ENCODE peak calls at places on chromosomes 11 and 22, in six cellular contexts. One of them, this sample, is unnamed. For H3K36me3, the result is how much of the 10 kb centered on the place peaks cover.

GRCh38 chr11:14308114-14308896 is 50.7 kb downstream of the RRAS2 start:
- DNase-seq in MM.1S: peak
- DNase-seq in neural progenitor cell: peak
- DNase-seq in OCI-LY7: peak
- DNase-seq in SK-N-SH: peak
- DNase-seq in HCT116: peak
- DNase-seq in this sample: peak

GRCh38 chr11:10041803-10042202 is 252.2 kb downstream of the SBF2 start:
- DNase-seq in MM.1S: no peak
- DNase-seq in neural progenitor cell: no peak
- DNase-seq in OCI-LY7: no peak
- DNase-seq in SK-N-SH: no peak
- DNase-seq in HCT116: no peak
- DNase-seq in this sample: no peak

GRCh38 chr11:64086263-64086938 is 50.7 kb downstream of the FLRT1 start:
- DNase-seq in MM.1S: no peak
- DNase-seq in neural progenitor cell: no peak
- DNase-seq in OCI-LY7: no peak
- DNase-seq in SK-N-SH: no peak
- DNase-seq in HCT116: no peak
- DNase-seq in this sample: peak

GRCh38 chr11:78193806-78194205 is 5.1 kb downstream of the USP35 start:
- DNase-seq in MM.1S: no peak
- DNase-seq in neural progenitor cell: no peak
- DNase-seq in OCI-LY7: no peak
- DNase-seq in SK-N-SH: no peak
- DNase-seq in HCT116: no peak
- DNase-seq in this sample: no peak

GRCh38 chr11:74138572-74138971 is 32.2 kb downstream of the C2CD3 start:
- DNase-seq in MM.1S: no peak
- DNase-seq in neural progenitor cell: no peak
- DNase-seq in OCI-LY7: no peak
- DNase-seq in SK-N-SH: no peak
- DNase-seq in HCT116: peak
- DNase-seq in this sample: peak

GRCh38 chr11:57543601-57544000 is 6.2 kb downstream of the SMTNL1 start:
- DNase-seq in MM.1S: no peak
- DNase-seq in neural progenitor cell: no peak
- DNase-seq in OCI-LY7: no peak
- DNase-seq in SK-N-SH: no peak
- DNase-seq in HCT116: no peak
- DNase-seq in this sample: no peak

GRCh38 chr11:20025331-20025840 is 134.9 kb downstream of the DBX1 start:
- DNase-seq in MM.1S: no peak
- DNase-seq in neural progenitor cell: peak
- DNase-seq in OCI-LY7: no peak
- DNase-seq in SK-N-SH: no peak
- DNase-seq in HCT116: no peak
- DNase-seq in this sample: no peak

GRCh38 chr11:131633978-131634377 is 263.6 kb downstream of the NTM start:
- DNase-seq in MM.1S: no peak
- DNase-seq in neural progenitor cell: no peak
- DNase-seq in OCI-LY7: no peak
- DNase-seq in SK-N-SH: no peak
- DNase-seq in HCT116: no peak
- DNase-seq in this sample: no peak

GRCh38 chr11:75028321-75029097 is 39.8 kb downstream of the NEU3 start:
- DNase-seq in MM.1S: no peak
- DNase-seq in neural progenitor cell: no peak
- DNase-seq in OCI-LY7: no peak
- DNase-seq in SK-N-SH: no peak
- DNase-seq in HCT116: no peak
- DNase-seq in this sample: no peak

GRCh38 chr11:46389450-46390330 is 1.9 kb downstream of the CHRM4 start:
- DNase-seq in MM.1S: peak
- DNase-seq in neural progenitor cell: peak
- DNase-seq in OCI-LY7: peak
- DNase-seq in SK-N-SH: peak
- DNase-seq in HCT116: peak
- DNase-seq in this sample: peak

GRCh38 chr22:19119949-19120348 is 2.3 kb downstream of the DGCR2 start:
- DNase-seq in MM.1S: no peak
- DNase-seq in neural progenitor cell: no peak
- DNase-seq in OCI-LY7: no peak
- DNase-seq in SK-N-SH: no peak
- DNase-seq in HCT116: no peak
- DNase-seq in this sample: no peak

GRCh38 chr11:16769386-16769785 is 30.9 kb downstream of the C11orf58 start:
- DNase-seq in MM.1S: no peak
- DNase-seq in neural progenitor cell: no peak
- DNase-seq in OCI-LY7: no peak
- DNase-seq in SK-N-SH: peak
- DNase-seq in HCT116: no peak
- DNase-seq in this sample: no peak

GRCh38 chr11:57459112-57460016 is 964 bp upstream of the RTN4RL2 start:
- DNase-seq in MM.1S: no peak
- DNase-seq in neural progenitor cell: peak
- DNase-seq in OCI-LY7: peak
- DNase-seq in SK-N-SH: peak
- DNase-seq in HCT116: no peak
- DNase-seq in this sample: peak

GRCh38 chr22:17835256-17835655 is 61.0 kb upstream of the BID start:
- DNase-seq in MM.1S: no peak
- DNase-seq in neural progenitor cell: no peak
- DNase-seq in OCI-LY7: no peak
- DNase-seq in SK-N-SH: no peak
- DNase-seq in HCT116: no peak
- DNase-seq in this sample: no peak

GRCh38 chr11:65459552-65459951 is 37.0 kb downstream of the NEAT1 start:
- DNase-seq in MM.1S: no peak
- DNase-seq in neural progenitor cell: peak
- DNase-seq in OCI-LY7: no peak
- DNase-seq in SK-N-SH: no peak
- DNase-seq in HCT116: no peak
- DNase-seq in this sample: no peak

GRCh38 chr11:61472282-61472681 is 36.3 kb upstream of the LRRC10B start:
- DNase-seq in MM.1S: no peak
- DNase-seq in neural progenitor cell: no peak
- DNase-seq in OCI-LY7: no peak
- DNase-seq in SK-N-SH: no peak
- DNase-seq in HCT116: no peak
- DNase-seq in this sample: no peak

GRCh38 chr11:73053964-73054363 is 88.2 kb downstream of the FCHSD2 start:
- DNase-seq in MM.1S: no peak
- DNase-seq in neural progenitor cell: no peak
- DNase-seq in OCI-LY7: no peak
- DNase-seq in SK-N-SH: peak
- DNase-seq in HCT116: no peak
- DNase-seq in this sample: no peak

GRCh38 chr22:49150801-49151221 is 676.9 kb downstream of the BRD1 start:
- DNase-seq in MM.1S: no peak
- DNase-seq in neural progenitor cell: no peak
- DNase-seq in OCI-LY7: no peak
- DNase-seq in SK-N-SH: peak
- DNase-seq in HCT116: no peak
- DNase-seq in this sample: no peak

GRCh38 chr22:32969502-32969901 is 88.7 kb downstream of the SYN3 start:
- DNase-seq in MM.1S: no peak
- DNase-seq in neural progenitor cell: no peak
- DNase-seq in OCI-LY7: no peak
- DNase-seq in SK-N-SH: no peak
- DNase-seq in HCT116: no peak
- DNase-seq in this sample: no peak

GRCh38 chr11:2518112-2518982 is 73.5 kb downstream of the KCNQ1 start:
- DNase-seq in MM.1S: no peak
- DNase-seq in neural progenitor cell: peak
- DNase-seq in OCI-LY7: no peak
- DNase-seq in SK-N-SH: peak
- DNase-seq in HCT116: no peak
- DNase-seq in this sample: no peak

GRCh38 chr11:125892071-125892470 is 4.6 kb downstream of the HYLS1 start:
- DNase-seq in MM.1S: no peak
- DNase-seq in neural progenitor cell: no peak
- DNase-seq in OCI-LY7: no peak
- DNase-seq in SK-N-SH: no peak
- DNase-seq in HCT116: no peak
- DNase-seq in this sample: no peak

GRCh38 chr11:79439893-79440450 is 858 bp downstream of the TENM4 start:
- DNase-seq in MM.1S: no peak
- DNase-seq in neural progenitor cell: peak
- DNase-seq in OCI-LY7: no peak
- DNase-seq in SK-N-SH: peak
- DNase-seq in HCT116: no peak
- DNase-seq in this sample: peak

GRCh38 chr22:17774928-17775675 is 833 bp upstream of the BID start:
- DNase-seq in MM.1S: no peak
- DNase-seq in neural progenitor cell: peak
- DNase-seq in OCI-LY7: no peak
- DNase-seq in SK-N-SH: no peak
- DNase-seq in HCT116: no peak
- DNase-seq in this sample: no peak

GRCh38 chr11:130915556-130916237 is 582 bp downstream of the SNX19 start:
- DNase-seq in MM.1S: no peak
- DNase-seq in neural progenitor cell: no peak
- DNase-seq in OCI-LY7: peak
- DNase-seq in SK-N-SH: peak
- DNase-seq in HCT116: no peak
- DNase-seq in this sample: no peak

GRCh38 chr11:78080818-78081495 is 1.3 kb upstream of the NDUFC2 start:
- DNase-seq in MM.1S: no peak
- DNase-seq in neural progenitor cell: no peak
- DNase-seq in OCI-LY7: no peak
- DNase-seq in SK-N-SH: no peak
- DNase-seq in HCT116: no peak
- DNase-seq in this sample: no peak

GRCh38 chr11:18012314-18012905 is 437 bp downstream of the SERGEF start:
- DNase-seq in MM.1S: no peak
- DNase-seq in neural progenitor cell: no peak
- DNase-seq in OCI-LY7: peak
- DNase-seq in SK-N-SH: peak
- DNase-seq in HCT116: no peak
- DNase-seq in this sample: peak

GRCh38 chr11:119780264-119780953 is 51.4 kb upstream of the NECTIN1 start:
- DNase-seq in MM.1S: no peak
- DNase-seq in neural progenitor cell: no peak
- DNase-seq in OCI-LY7: no peak
- DNase-seq in SK-N-SH: no peak
- DNase-seq in HCT116: no peak
- DNase-seq in this sample: no peak

GRCh38 chr22:44862981-44863860 is 110.8 kb downstream of the ARHGAP8 start:
- DNase-seq in MM.1S: no peak
- DNase-seq in neural progenitor cell: peak
- DNase-seq in OCI-LY7: no peak
- DNase-seq in SK-N-SH: no peak
- DNase-seq in HCT116: peak
- DNase-seq in this sample: no peak

GRCh38 chr22:48897638-48897954 is 930.1 kb downstream of the BRD1 start:
- DNase-seq in MM.1S: no peak
- DNase-seq in neural progenitor cell: no peak
- DNase-seq in OCI-LY7: no peak
- DNase-seq in SK-N-SH: no peak
- DNase-seq in HCT116: no peak
- DNase-seq in this sample: no peak

GRCh38 chr11:134407321-134407828 is 4.7 kb downstream of the B3GAT1 start:
- DNase-seq in MM.1S: no peak
- DNase-seq in neural progenitor cell: no peak
- DNase-seq in OCI-LY7: no peak
- DNase-seq in SK-N-SH: no peak
- DNase-seq in HCT116: no peak
- DNase-seq in this sample: no peak

GRCh38 chr22:46846154-46846831 is 83.8 kb downstream of the TBC1D22A start:
- DNase-seq in MM.1S: no peak
- DNase-seq in neural progenitor cell: no peak
- DNase-seq in OCI-LY7: no peak
- DNase-seq in SK-N-SH: no peak
- DNase-seq in HCT116: no peak
- DNase-seq in this sample: no peak

GRCh38 chr11:117997436-117998200 is 11.4 kb downstream of the IL10RA start:
- DNase-seq in MM.1S: no peak
- DNase-seq in neural progenitor cell: no peak
- DNase-seq in OCI-LY7: no peak
- DNase-seq in SK-N-SH: no peak
- DNase-seq in HCT116: no peak
- DNase-seq in this sample: no peak

GRCh38 chr11:61923166-61924015 is 6.0 kb upstream of the RAB3IL1 start:
- DNase-seq in MM.1S: peak
- DNase-seq in neural progenitor cell: peak
- DNase-seq in OCI-LY7: no peak
- DNase-seq in SK-N-SH: peak
- DNase-seq in HCT116: no peak
- DNase-seq in this sample: peak

GRCh38 chr11:33899383-33900037 is 7.6 kb upstream of the LMO2 start:
- DNase-seq in MM.1S: no peak
- DNase-seq in neural progenitor cell: peak
- DNase-seq in OCI-LY7: no peak
- DNase-seq in SK-N-SH: peak
- DNase-seq in HCT116: peak
- DNase-seq in this sample: peak

GRCh38 chr22:40922484-40923303 is 28.5 kb upstream of the RBX1 start:
- DNase-seq in MM.1S: peak
- DNase-seq in neural progenitor cell: peak
- DNase-seq in OCI-LY7: peak
- DNase-seq in SK-N-SH: peak
- DNase-seq in HCT116: peak
- DNase-seq in this sample: peak

GRCh38 chr22:31153357-31153756 is 6.6 kb upstream of the RNF185 start:
- DNase-seq in MM.1S: no peak
- DNase-seq in neural progenitor cell: no peak
- DNase-seq in OCI-LY7: no peak
- DNase-seq in SK-N-SH: no peak
- DNase-seq in HCT116: no peak
- DNase-seq in this sample: no peak
- TF ChIP-seq EZH2phosphoT487 in MM.1S: no peak
- TF ChIP-seq EZH2phosphoT487 in neural progenitor cell: no peak
- TF ChIP-seq EZH2phosphoT487 in OCI-LY7: no peak
- TF ChIP-seq EZH2phosphoT487 in SK-N-SH: no peak
- TF ChIP-seq EZH2phosphoT487 in HCT116: no peak
- TF ChIP-seq EZH2phosphoT487 in this sample: no peak

GRCh38 chr22:29510542-29510941 is 30.5 kb downstream of the NEFH start:
- DNase-seq in MM.1S: no peak
- DNase-seq in neural progenitor cell: no peak
- DNase-seq in OCI-LY7: peak
- DNase-seq in SK-N-SH: no peak
- DNase-seq in HCT116: no peak
- DNase-seq in this sample: no peak
- H3K36me3 ChIP-seq in MM.1S: under half
- H3K36me3 ChIP-seq in neural progenitor cell: under half
- H3K36me3 ChIP-seq in OCI-LY7: half or more
- H3K36me3 ChIP-seq in SK-N-SH: under half
- H3K36me3 ChIP-seq in HCT116: half or more
- H3K36me3 ChIP-seq in this sample: under half

GRCh38 chr11:115462757-115463156 is 41.5 kb downstream of the CADM1 start:
- DNase-seq in MM.1S: no peak
- DNase-seq in neural progenitor cell: no peak
- DNase-seq in OCI-LY7: no peak
- DNase-seq in SK-N-SH: no peak
- DNase-seq in HCT116: no peak
- DNase-seq in this sample: no peak
- TF ChIP-seq EZH2phosphoT487 in MM.1S: no peak
- TF ChIP-seq EZH2phosphoT487 in neural progenitor cell: no peak
- TF ChIP-seq EZH2phosphoT487 in OCI-LY7: no peak
- TF ChIP-seq EZH2phosphoT487 in SK-N-SH: no peak
- TF ChIP-seq EZH2phosphoT487 in HCT116: no peak
- TF ChIP-seq EZH2phosphoT487 in this sample: no peak

GRCh38 chr11:13110145-13110544 is 101.0 kb downstream of the RASSF10 start:
- DNase-seq in MM.1S: no peak
- DNase-seq in neural progenitor cell: no peak
- DNase-seq in OCI-LY7: no peak
- DNase-seq in SK-N-SH: no peak
- DNase-seq in HCT116: no peak
- DNase-seq in this sample: no peak
- H3K36me3 ChIP-seq in MM.1S: under half
- H3K36me3 ChIP-seq in neural progenitor cell: under half
- H3K36me3 ChIP-seq in OCI-LY7: under half
- H3K36me3 ChIP-seq in SK-N-SH: under half
- H3K36me3 ChIP-seq in HCT116: under half
- H3K36me3 ChIP-seq in this sample: under half

This sample was measured in hepatocyte.